ENCODE peak calls at places on chromosome 14, in ten cellular contexts. L is stomach, R is mesendoderm, Q is breast epithelium, X is Caco-2, V is Peyer's patch, E is aorta, O is PC-3, Z is cardiac muscle cell, T is fibroblast of lung. H is an unnamed sample. For H3K27me3 and H3K36me3, the result is how much of the 10 kb centered on the place peaks cover.

GRCh38 chr14:99196310-99196650 is 75.7 kb downstream of the BCL11B start:
- DNase-seq in L (no peak), R (no peak), Q (no peak), X (no peak), V (no peak), E (no peak), O (no peak), Z (no peak), T (no peak), H (no peak)

GRCh38 chr14:68547305-68548193 is 245.3 kb downstream of the ZFP36L1 start:
- DNase-seq in L (peak), R (peak), Q (peak), X (no peak), V (no peak), E (peak), O (peak), Z (no peak), T (peak), H (peak)

GRCh38 chr14:51865953-51866747 is 5.7 kb downstream of the GNG2 start:
- DNase-seq in L (no peak), R (peak), Q (no peak), X (peak), V (no peak), E (no peak), O (no peak), Z (no peak), T (no peak), H (no peak)

GRCh38 chr14:97848351-97848980 is 1051.3 kb downstream of the VRK1 start:
- DNase-seq in L (no peak), R (peak), Q (no peak), X (peak), V (no peak), E (no peak), O (peak), Z (peak), T (no peak), H (no peak)

GRCh38 chr14:75138492-75138891 is 11.6 kb upstream of the NEK9 start:
- DNase-seq in L (no peak), R (no peak), Q (no peak), X (no peak), V (no peak), E (no peak), O (no peak), Z (no peak), T (peak), H (no peak)

GRCh38 chr14:22226381-22226780 is 362.6 kb downstream of the DAD1 start:
- DNase-seq in L (no peak), R (peak), Q (no peak), X (no peak), V (no peak), E (no peak), O (peak), Z (no peak), T (no peak), H (no peak)

GRCh38 chr14:64174922-64175782 is 119.0 kb downstream of the ESR2 start:
- DNase-seq in L (no peak), R (no peak), Q (no peak), X (no peak), V (no peak), E (no peak), O (no peak), Z (no peak), T (no peak), H (no peak)

GRCh38 chr14:69204753-69205152 is 13.5 kb downstream of the EXD2 start:
- DNase-seq in L (no peak), R (no peak), Q (no peak), X (no peak), V (no peak), E (no peak), O (peak), Z (no peak), T (no peak), H (no peak)

GRCh38 chr14:92317511-92317910 is 5.5 kb upstream of the SLC24A4 start:
- DNase-seq in L (no peak), R (no peak), Q (no peak), X (no peak), V (no peak), E (no peak), O (peak), Z (no peak), T (peak), H (peak)

GRCh38 chr14:74941676-74942097 is 13.7 kb downstream of the PGF start:
- DNase-seq in L (no peak), R (no peak), Q (peak), X (no peak), V (no peak), E (peak), O (no peak), Z (no peak), T (peak), H (no peak)

GRCh38 chr14:100664234-100664633 is 62.5 kb upstream of the DLK1 start:
- DNase-seq in L (no peak), R (no peak), Q (no peak), X (no peak), V (no peak), E (no peak), O (no peak), Z (no peak), T (no peak), H (no peak)

GRCh38 chr14:24430682-24431568 is 1.2 kb downstream of the KHNYN start:
- DNase-seq in L (peak), R (peak), Q (no peak), X (no peak), V (peak), E (peak), O (peak), Z (no peak), T (peak), H (peak)

GRCh38 chr14:53190938-53191337 is 37.8 kb upstream of the DDHD1 start:
- DNase-seq in L (no peak), R (no peak), Q (no peak), X (no peak), V (no peak), E (no peak), O (peak), Z (no peak), T (no peak), H (peak)

GRCh38 chr14:77212097-77212873 is 30.7 kb downstream of the TMEM63C start:
- DNase-seq in L (no peak), R (no peak), Q (no peak), X (no peak), V (no peak), E (no peak), O (no peak), Z (no peak), T (no peak), H (no peak)

GRCh38 chr14:36580856-36581831 is 1.3 kb downstream of the NKX2-8 start:
- DNase-seq in L (no peak), R (peak), Q (no peak), X (no peak), V (no peak), E (no peak), O (peak), Z (peak), T (peak), H (peak)

GRCh38 chr14:68788275-68789001 is 4.4 kb downstream of the ZFP36L1 start:
- DNase-seq in L (no peak), R (no peak), Q (peak), X (no peak), V (no peak), E (no peak), O (no peak), Z (no peak), T (peak), H (no peak)

GRCh38 chr14:33509927-33510535 is 440.8 kb downstream of the EGLN3 start:
- DNase-seq in L (no peak), R (no peak), Q (no peak), X (no peak), V (no peak), E (no peak), O (peak), Z (no peak), T (peak), H (peak)

GRCh38 chr14:69614592-69614991 is 3.2 kb downstream of the SUSD6 start:
- DNase-seq in L (no peak), R (no peak), Q (no peak), X (no peak), V (no peak), E (peak), O (no peak), Z (no peak), T (no peak), H (no peak)

GRCh38 chr14:32611752-32612151 is 282.7 kb downstream of the AKAP6 start:
- DNase-seq in L (no peak), R (no peak), Q (no peak), X (no peak), V (no peak), E (no peak), O (peak), Z (no peak), T (peak), H (no peak)

DNA sequence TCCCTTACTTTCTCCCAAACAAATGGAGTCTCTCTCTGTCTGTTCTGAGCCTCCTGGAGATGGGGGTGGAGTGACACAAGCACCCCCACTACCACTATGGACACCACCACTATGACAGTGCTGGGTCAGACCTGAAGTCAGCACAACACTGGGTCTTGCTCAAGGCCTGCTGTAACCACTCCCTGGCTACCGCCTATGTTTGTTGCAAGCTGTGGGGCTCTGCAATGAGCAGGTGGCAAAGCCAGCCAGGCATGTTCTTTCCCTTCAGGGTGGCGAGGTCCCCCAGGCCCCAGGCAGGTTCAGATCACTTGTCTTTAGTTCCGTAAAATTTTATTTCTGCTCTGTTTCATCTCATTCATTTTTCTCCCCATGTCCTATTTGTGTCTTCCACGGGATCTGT is 349.8 kb downstream of the TMEM121 start:
- DNase-seq in L (peak), R (no peak), Q (no peak), X (peak), V (no peak), E (no peak), O (no peak), Z (no peak), T (no peak), H (no peak)
- H3K27me3 ChIP-seq in L (under half), R (under half), Q (under half), X (under half), V (under half), E (under half), O (under half), Z (under half), T (under half), H (under half)

GRCh38 chr14:55000381-55000780 is 26.5 kb downstream of the WDHD1 start:
- DNase-seq in L (no peak), R (no peak), Q (no peak), X (no peak), V (no peak), E (no peak), O (no peak), Z (no peak), T (peak), H (no peak)
- H3K36me3 ChIP-seq in L (under half), R (under half), Q (under half), X (under half), V (under half), E (under half), O (half or more), Z (under half), T (under half), H (under half)

DNA sequence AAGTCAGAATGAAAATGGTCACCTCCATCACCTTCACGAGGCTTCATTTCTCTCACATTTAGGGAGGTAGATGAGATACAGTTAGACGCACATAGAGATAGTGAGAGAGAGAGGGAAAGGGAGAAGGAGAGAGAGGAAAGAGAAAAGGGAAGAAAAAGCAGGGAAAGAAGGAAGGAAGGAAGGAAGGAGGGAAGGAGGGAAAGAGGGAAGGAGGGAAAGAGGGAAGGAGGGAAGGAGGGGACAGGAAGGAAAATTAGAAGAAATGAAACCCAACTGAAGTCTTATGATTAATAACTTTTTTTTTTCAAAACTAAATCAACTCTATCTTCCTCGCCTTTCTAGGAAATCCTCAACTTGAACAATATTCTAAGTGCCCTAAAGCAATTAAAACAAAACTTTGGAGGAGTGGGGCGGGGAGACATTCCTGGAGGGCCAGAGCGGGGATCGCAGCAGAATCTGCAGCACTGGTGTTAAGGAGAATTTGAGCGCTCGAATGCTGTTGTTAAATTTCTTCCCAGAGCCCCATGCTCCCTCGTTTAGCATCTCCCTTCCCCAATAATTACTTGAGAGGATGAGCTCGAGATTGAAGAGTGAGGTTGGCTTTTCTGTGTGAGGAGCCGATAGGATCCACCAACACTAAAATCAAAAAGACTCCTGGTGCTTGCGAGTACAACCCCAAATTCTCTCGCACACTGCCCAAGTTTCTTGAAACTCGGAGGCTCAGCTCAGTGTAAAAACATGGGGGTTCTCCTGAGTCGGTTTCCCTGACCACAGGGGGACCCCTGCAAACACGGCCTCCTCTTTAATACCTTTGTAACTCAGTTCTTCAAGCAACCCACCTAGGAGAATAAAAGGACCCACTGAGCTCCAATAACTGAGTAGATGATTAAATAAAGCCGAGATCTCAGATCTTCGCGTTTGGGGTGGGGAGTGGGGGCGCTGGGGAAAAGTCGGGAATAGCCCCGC is 10.4 kb upstream of the FOXG1 start:
- DNase-seq in L (no peak), R (no peak), Q (no peak), X (no peak), V (no peak), E (no peak), O (no peak), Z (no peak), T (no peak), H (no peak)
- H3K27me3 ChIP-seq in L (under half), R (under half), Q (under half), X (under half), V (under half), E (under half), O (half or more), Z (half or more), T (half or more), H (under half)

DNA sequence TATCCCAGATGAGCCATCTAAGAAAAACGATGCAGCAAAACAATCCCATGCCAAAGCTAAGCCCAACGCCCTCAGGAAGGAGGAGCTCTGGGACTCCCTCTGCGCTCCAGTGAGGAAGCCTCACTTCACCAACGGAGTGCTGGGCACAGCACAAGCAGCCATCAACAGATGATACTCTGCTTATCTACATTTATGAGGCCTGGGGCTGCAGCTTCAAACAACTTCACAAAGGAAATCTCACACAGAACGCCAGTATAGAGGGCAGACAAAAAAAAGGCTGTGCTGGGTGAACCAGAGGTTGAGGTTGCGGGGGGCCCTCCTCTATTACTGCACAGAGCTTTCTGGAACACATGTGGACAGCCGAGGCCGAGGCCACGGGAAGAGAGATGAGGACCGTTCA is 34.9 kb upstream of the GPR68 start:
- DNase-seq in L (no peak), R (no peak), Q (no peak), X (no peak), V (no peak), E (no peak), O (no peak), Z (no peak), T (no peak), H (no peak)
- H3K36me3 ChIP-seq in L (under half), R (under half), Q (under half), X (under half), V (under half), E (under half), O (under half), Z (under half), T (under half), H (under half)

GRCh38 chr14:72893636-72894322 is at the start of gene DPF3:
- DNase-seq in L (peak), R (peak), Q (peak), X (peak), V (peak), E (peak), O (peak), Z (peak), T (peak), H (peak)
- H3K27me3 ChIP-seq in L (under half), R (under half), Q (under half), X (under half), V (under half), E (under half), O (under half), Z (under half), T (under half), H (under half)

GRCh38 chr14:103676881-103677675 is 38.2 kb downstream of the XRCC3 start:
- DNase-seq in L (no peak), R (no peak), Q (no peak), X (no peak), V (no peak), E (peak), O (peak), Z (peak), T (no peak), H (no peak)
- H3K36me3 ChIP-seq in L (half or more), R (under half), Q (under half), X (under half), V (under half), E (under half), O (half or more), Z (half or more), T (under half), H (under half)